ENCODE peak calls at places on chromosomes 4 and X, in four cellular contexts. J is HepG2, K is GM12878, O is K562. Y is an unnamed sample.

GRCh38 chr4:6128221-6128871 is 72.0 kb downstream of the JAKMIP1 start:
- DNase-seq in J (peak), O (no peak), K (no peak), Y (no peak)

GRCh38 chr4:131721883-131722282 is 1427.2 kb upstream of the PCDH10 start:
- DNase-seq in O (no peak), K (no peak), J (no peak), Y (no peak)

GRCh38 chr4:89275587-89275986 is 32.0 kb downstream of the GPRIN3 start:
- DNase-seq in K (no peak), O (no peak), J (no peak), Y (no peak)

GRCh38 chrX:17375631-17376380 is 806 bp downstream of the NHS start:
- DNase-seq in O (no peak), K (no peak), J (no peak), Y (no peak)

GRCh38 chr4:143306788-143307187 is 29.9 kb upstream of the GAB1 start:
- DNase-seq in K (no peak), J (no peak), O (no peak), Y (no peak)

GRCh38 chr4:63361628-63362027 is 1047.6 kb downstream of the TECRL start:
- DNase-seq in O (no peak), K (no peak), J (no peak), Y (no peak)

GRCh38 chr4:1588306-1588705 is 95.8 kb downstream of the FAM53A start:
- DNase-seq in O (no peak), J (no peak), K (no peak), Y (no peak)

GRCh38 chr4:176123710-176124407 is 58.2 kb downstream of the WDR17 start:
- DNase-seq in J (peak), O (peak), K (peak), Y (peak)

GRCh38 chr4:2482693-2483092 is 13.8 kb downstream of the RNF4 start:
- DNase-seq in O (no peak), K (peak), J (peak), Y (no peak)

GRCh38 chrX:16603822-16604221 is 46.1 kb upstream of the S100G start:
- DNase-seq in J (peak), K (no peak), O (no peak), Y (no peak)

GRCh38 chr4:33160126-33160525 is 2440.0 kb downstream of the PCDH7 start:
- DNase-seq in J (no peak), K (no peak), O (no peak), Y (peak)

GRCh38 chr4:123397276-123398150 is 918 bp downstream of the SPRY1 start:
- DNase-seq in O (no peak), J (peak), K (no peak), Y (peak)

GRCh38 chr4:123418486-123418931 is 21.9 kb downstream of the SPRY1 start:
- DNase-seq in K (no peak), O (no peak), J (peak), Y (no peak)

GRCh38 chrX:2819345-2820130 is 9.2 kb upstream of the GYG2 start:
- DNase-seq in K (no peak), J (peak), O (peak), Y (no peak)

GRCh38 chrX:103687696-103688191 is 1.2 kb upstream of the MORF4L2 start:
- DNase-seq in J (peak), O (peak), K (peak), Y (peak)
- TF ChIP-seq POLR2A in J (no peak), O (no peak), K (no peak), Y (no peak)

GRCh38 chr4:115275615-115276014 is 162.2 kb upstream of the NDST4 start:
- DNase-seq in K (no peak), J (no peak), O (no peak), Y (no peak)
- TF ChIP-seq ZBTB33 in K (no peak), J (no peak), O (no peak), Y (no peak)

GRCh38 chrX:128816919-128817318 is 706.4 kb downstream of the SMARCA1 start:
- DNase-seq in O (peak), K (no peak), J (peak), Y (no peak)
- TF ChIP-seq CTCF in O (no peak), K (no peak), J (peak), Y (peak)

DNA sequence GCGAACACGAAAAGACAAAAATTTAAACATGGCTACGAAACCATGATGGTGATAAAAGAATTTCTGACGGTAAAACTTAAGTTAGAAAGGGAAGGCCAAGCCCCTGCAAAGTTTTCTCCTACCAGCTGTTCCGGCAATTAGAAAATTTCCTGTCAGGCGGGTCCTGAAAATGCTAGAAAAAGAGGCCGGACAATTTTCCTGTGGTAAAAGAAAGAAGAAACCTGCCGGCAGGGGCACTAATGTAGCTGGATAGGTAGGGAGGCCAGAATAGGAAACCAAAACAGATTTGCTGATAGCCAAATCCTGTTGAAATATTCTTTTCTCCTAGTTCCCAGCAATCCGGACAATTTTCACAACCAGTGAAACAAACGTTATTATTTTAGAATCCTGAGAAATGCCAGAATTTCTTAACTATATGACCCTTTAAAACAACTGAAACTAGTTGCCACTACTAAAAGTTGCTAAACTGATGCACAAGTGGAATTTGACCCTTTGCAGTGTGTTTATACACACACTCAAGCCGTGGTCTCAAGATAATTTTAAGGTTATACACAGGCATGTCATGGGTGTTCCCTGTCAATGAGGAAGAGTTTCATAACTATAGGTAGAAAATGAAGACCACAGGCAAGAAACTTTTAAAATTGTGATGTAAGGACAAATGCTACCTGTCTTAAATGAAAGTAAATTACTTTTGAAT is 47.8 kb downstream of the RPS6KA3 start:
- DNase-seq in K (no peak), J (no peak), O (peak), Y (no peak)
- TF ChIP-seq POLR2A in K (no peak), J (no peak), O (no peak), Y (no peak)

GRCh38 chr4:83362492-83363329 is 28.1 kb upstream of the HPSE start:
- DNase-seq in O (peak), K (no peak), J (peak), Y (no peak)
- TF ChIP-seq ZBTB33 in O (no peak), K (no peak), J (no peak), Y (no peak)

DNA sequence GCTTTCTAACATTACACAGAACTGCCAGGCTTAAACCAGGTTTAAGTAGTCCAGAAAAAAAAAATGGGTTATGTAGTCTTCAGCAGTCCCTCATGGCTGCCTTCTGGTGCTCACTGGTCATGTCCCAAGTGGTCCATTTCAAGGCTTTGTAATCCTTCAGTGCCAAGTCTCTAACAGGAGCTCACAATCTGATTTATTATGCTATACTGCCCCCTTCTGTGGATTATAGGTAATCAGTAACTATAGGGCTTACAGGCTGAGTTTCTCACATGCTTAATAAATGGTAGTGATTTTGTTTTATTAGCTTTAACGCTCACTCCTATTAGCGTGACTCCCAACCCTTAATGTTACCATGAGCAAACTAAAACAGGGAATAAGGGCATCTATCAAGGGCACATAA is 92.5 kb upstream of the EDA2R start:
- DNase-seq in J (peak), O (peak), K (peak), Y (no peak)
- TF ChIP-seq CTCF in J (peak), O (no peak), K (peak), Y (no peak)

GRCh38 chr4:173334891-173335754 is 965 bp upstream of the HMGB2 start:
- DNase-seq in O (peak), J (peak), K (peak), Y (peak)
- TF ChIP-seq POLR2A in O (peak), J (peak), K (peak), Y (peak)

DNA sequence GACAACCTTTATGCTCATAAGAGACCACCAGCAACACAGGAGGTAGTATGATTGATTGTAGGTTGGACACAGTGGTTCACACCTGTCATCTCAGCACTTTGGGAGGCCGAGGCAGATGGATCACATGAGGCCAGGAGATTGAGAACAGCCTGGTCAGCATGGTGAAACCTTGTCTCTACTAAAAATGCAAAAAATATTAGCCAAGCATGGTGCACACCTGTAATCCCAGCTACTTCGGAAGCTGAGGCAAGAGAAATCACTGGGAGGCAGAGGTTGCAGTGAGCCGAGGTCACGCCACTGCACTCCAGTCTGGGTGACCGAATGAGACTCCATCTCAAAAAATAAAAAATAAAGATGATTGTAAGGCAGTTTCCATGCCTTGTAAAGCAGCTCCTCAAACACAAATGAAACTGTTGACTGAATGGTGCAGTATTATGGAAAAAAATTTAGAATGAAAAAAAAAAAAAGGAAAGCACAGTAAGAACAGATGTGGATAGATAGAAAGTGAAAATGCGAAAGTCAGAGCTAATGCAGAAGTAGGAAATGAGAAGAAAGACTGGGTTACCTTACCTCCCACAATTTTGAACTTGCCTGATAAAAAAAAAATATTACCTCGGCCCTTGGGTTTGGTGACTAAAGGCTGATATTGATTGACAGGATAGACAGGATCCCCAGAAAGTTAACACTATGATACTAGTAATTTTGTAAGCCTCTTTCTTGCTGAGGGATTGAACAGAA is 249.2 kb upstream of the TRAM1L1 start:
- DNase-seq in K (no peak), O (no peak), J (no peak), Y (no peak)
- TF ChIP-seq ZBTB33 in K (no peak), O (no peak), J (no peak), Y (no peak)

GRCh38 chrX:105765691-105766090 is 56.6 kb upstream of the NRK start:
- DNase-seq in O (no peak), K (no peak), J (peak), Y (no peak)
- TF ChIP-seq CTCF in O (no peak), K (no peak), J (no peak), Y (no peak)

Y was measured in HCT116.